ENCODE peak calls at places on chromosome X, in eight cellular contexts. B, M, U, H, S, K, Q and C are unnamed samples.

GRCh38 chrX:41823402-41823801 is 99.4 kb downstream of the GPR82 start:
- DNase-seq in B (no peak), M (no peak), U (no peak), H (no peak), S (no peak), K (no peak), Q (no peak), C (no peak)

GRCh38 chrX:119573840-119574393 is 446 bp upstream of the UBE2A start:
- DNase-seq in B (peak), M (no peak), U (peak), H (no peak), S (no peak), K (peak), Q (peak), C (peak)

GRCh38 chrX:38347136-38347535 is 5.3 kb upstream of the OTC start:
- DNase-seq in B (no peak), M (no peak), U (no peak), H (peak), S (no peak), K (peak), Q (peak), C (no peak)

GRCh38 chrX:101749436-101749835 is 89.8 kb upstream of the ARMCX2 start:
- DNase-seq in B (no peak), M (no peak), U (no peak), H (no peak), S (no peak), K (no peak), Q (no peak), C (no peak)

GRCh38 chrX:155127465-155127864 is 56.2 kb downstream of the BRCC3 start:
- DNase-seq in B (no peak), M (no peak), U (no peak), H (no peak), S (no peak), K (no peak), Q (no peak), C (no peak)

GRCh38 chrX:69093960-69094935 is 71.0 kb downstream of the PJA1 start:
- DNase-seq in B (peak), M (no peak), U (peak), H (peak), S (peak), K (peak), Q (peak), C (peak)

GRCh38 chrX:44303119-44303518 is 40.4 kb downstream of the EFHC2 start:
- DNase-seq in B (no peak), M (no peak), U (no peak), H (no peak), S (no peak), K (no peak), Q (no peak), C (no peak)

GRCh38 chrX:8743126-8743732 is 11.3 kb upstream of the ANOS1 start:
- DNase-seq in B (peak), M (peak), U (peak), H (peak), S (peak), K (peak), Q (peak), C (peak)

GRCh38 chrX:110985470-110985869 is 110.5 kb upstream of the PAK3 start:
- DNase-seq in B (no peak), M (no peak), U (no peak), H (no peak), S (no peak), K (no peak), Q (no peak), C (no peak)

GRCh38 chrX:41541381-41541780 is 94.2 kb downstream of the NYX start:
- DNase-seq in B (no peak), M (no peak), U (no peak), H (no peak), S (no peak), K (no peak), Q (peak), C (no peak)

GRCh38 chrX:20515841-20516461 is 249.2 kb upstream of the RPS6KA3 start:
- DNase-seq in B (no peak), M (no peak), U (no peak), H (peak), S (no peak), K (no peak), Q (peak), C (no peak)

GRCh38 chrX:153970398-153971123 is 1.1 kb downstream of the HCFC1 start:
- DNase-seq in B (peak), M (peak), U (peak), H (peak), S (peak), K (peak), Q (peak), C (peak)

GRCh38 chrX:8323356-8323755 is 141.3 kb upstream of the VCX3B start:
- DNase-seq in B (no peak), M (no peak), U (no peak), H (no peak), S (peak), K (peak), Q (no peak), C (no peak)

GRCh38 chrX:24767557-24767956 is 73.8 kb downstream of the POLA1 start:
- DNase-seq in B (no peak), M (no peak), U (no peak), H (no peak), S (no peak), K (no peak), Q (peak), C (no peak)

GRCh38 chrX:150364347-150365050 is 1.4 kb downstream of the MAMLD1 start:
- DNase-seq in B (no peak), M (no peak), U (peak), H (no peak), S (peak), K (peak), Q (peak), C (peak)

GRCh38 chrX:70166601-70167590 is 10.4 kb upstream of the DGAT2L6 start:
- DNase-seq in B (no peak), M (no peak), U (peak), H (peak), S (no peak), K (no peak), Q (peak), C (no peak)

GRCh38 chrX:153564047-153564606 is 34.8 kb downstream of the CCNQ start:
- DNase-seq in B (no peak), M (no peak), U (no peak), H (peak), S (no peak), K (no peak), Q (peak), C (peak)

GRCh38 chrX:34810911-34811310 is 131.7 kb upstream of the FAM47B start:
- DNase-seq in B (no peak), M (no peak), U (no peak), H (no peak), S (no peak), K (no peak), Q (no peak), C (no peak)

GRCh38 chrX:53287493-53288138 is 6.2 kb upstream of the IQSEC2 start:
- DNase-seq in B (no peak), M (no peak), U (peak), H (peak), S (no peak), K (no peak), Q (peak), C (peak)